ENCODE peak calls at places on chromosomes 4 and X, in five cellular contexts. Q is cardiac muscle cell, F is neural crest cell, E is NCI-H1092 treated with DMSO at 0.1 percent for 48 hours, Z is amygdala. G is an unnamed sample.

GRCh38 chr4:120723986-120724385 is 198.5 kb downstream of the PRDM5 start:
- DNase-seq in F (no peak), E (no peak), Z (no peak), Q (peak; percentile 54), G (no peak)

GRCh38 chrX:69018416-69019072 is 146.7 kb downstream of the PJA1 start:
- DNase-seq in Z (no peak), F (no peak), Q (peak; percentile 25), E (no peak), G (no peak)

GRCh38 chrX:118117069-118117405 is 427 bp upstream of the KLHL13 start:
- DNase-seq in E (no peak), Z (no peak), F (no peak), Q (no peak), G (no peak)

GRCh38 chr4:5891563-5892320 is 1.1 kb downstream of the CRMP1 start:
- DNase-seq in F (no peak), E (peak; percentile 58), Z (no peak), Q (no peak), G (no peak)

GRCh38 chr4:180058731-180059215 is 2184.4 kb upstream of the TENM3 start:
- DNase-seq in F (peak; percentile 44), Q (peak; percentile 51), Z (no peak), E (peak; percentile 20), G (peak; percentile 56)

GRCh38 chr4:94995684-94996394 is 238.1 kb downstream of the BMPR1B start:
- DNase-seq in Z (peak; percentile 9), E (no peak), Q (peak; percentile 8), F (no peak), G (no peak)

GRCh38 chr4:183149968-183150539 is 51.0 kb downstream of the WWC2 start:
- DNase-seq in F (no peak), E (no peak), Z (no peak), Q (no peak), G (no peak)

GRCh38 chr4:8766610-8767009 is 105.0 kb downstream of the HMX1 start:
- DNase-seq in Q (no peak), E (no peak), F (no peak), Z (no peak), G (peak; percentile 8)

GRCh38 chr4:92812652-92813051 is 508.9 kb downstream of the GRID2 start:
- DNase-seq in F (no peak), Q (no peak), Z (no peak), E (no peak), G (no peak)

GRCh38 chrX:109199726-109200125 is 282.2 kb downstream of the GUCY2F start:
- DNase-seq in F (no peak), Q (peak; percentile 53), E (no peak), Z (no peak), G (no peak)

GRCh38 chrX:137549846-137550534 is 15.9 kb upstream of the ZIC3 start:
- DNase-seq in Z (no peak), E (no peak), Q (no peak), F (no peak), G (no peak)

GRCh38 chrX:153565996-153566580 is 32.9 kb downstream of the CCNQ start:
- DNase-seq in F (no peak), E (no peak), Q (no peak), Z (no peak), G (no peak)

GRCh38 chr4:125315571-125316390 is 1.0 kb downstream of the FAT4 start:
- DNase-seq in E (peak; percentile 34), F (peak; percentile 50), Z (no peak), Q (peak; percentile 66), G (peak; percentile 80)

GRCh38 chr4:88949605-88950004 is 107.4 kb downstream of the FAM13A start:
- DNase-seq in Z (no peak), E (peak; percentile 66), F (no peak), Q (no peak), G (no peak)

GRCh38 chr4:1749370-1749769 is 28.0 kb downstream of the TACC3 start:
- DNase-seq in E (no peak), Z (no peak), F (no peak), Q (no peak), G (peak; percentile 61)

GRCh38 chr4:151049430-151049884 is 34.4 kb upstream of the LRBA start:
- DNase-seq in E (no peak), Q (no peak), F (no peak), Z (no peak), G (no peak)

GRCh38 chr4:106316773-106317409 is 541 bp downstream of the AIMP1 start:
- DNase-seq in F (no peak), Q (no peak), Z (no peak), E (peak; percentile 33), G (no peak)

GRCh38 chr4:25172964-25173917 is 13.0 kb upstream of the SEPSECS start:
- DNase-seq in E (no peak), Z (peak; percentile 46), F (no peak), Q (peak; percentile 96), G (no peak)

GRCh38 chr4:76012388-76012801 is 5.1 kb upstream of the CXCL9 start:
- DNase-seq in Q (peak; percentile 13), E (no peak), F (no peak), Z (no peak), G (no peak)

G was measured in glutamatergic neuron.